ENCODE peak calls at places on chromosomes 13 and 19, in seven cellular contexts. Y is sigmoid colon, W is stomach, K is GM12878, D is SK-N-SH, J is breast epithelium, U is spleen. O is an unnamed sample. For H3K4me1, the result is how much of the 10 kb centered on the place peaks cover.

GRCh38 chr19:34075661-34076091 is 96.6 kb upstream of the LSM14A start:
- DNase-seq in W (no peak), K (no peak), D (no peak), Y (no peak), J (no peak), U (no peak), O (no peak)

GRCh38 chr19:23916991-23917390 is 2.3 kb downstream of the ZNF726 start:
- DNase-seq in J (no peak), U (no peak), Y (no peak), K (no peak), D (no peak), W (no peak), O (no peak)

GRCh38 chr13:113669871-113670341 is 2.9 kb downstream of the GRK1 start:
- DNase-seq in Y (peak), U (peak), J (peak), D (no peak), K (no peak), W (peak), O (no peak)

GRCh38 chr19:11420429-11420893 is 1.3 kb upstream of the RGL3 start:
- DNase-seq in J (no peak), K (no peak), U (peak), D (no peak), Y (peak), W (no peak), O (no peak)

GRCh38 chr13:43110036-43110435 is 86.7 kb downstream of the DNAJC15 start:
- DNase-seq in D (no peak), Y (no peak), U (no peak), W (no peak), K (no peak), J (no peak), O (no peak)

GRCh38 chr19:9130965-9131364 is 4.2 kb upstream of the OR7G3 start:
- DNase-seq in J (no peak), D (no peak), W (no peak), Y (no peak), U (no peak), K (no peak), O (no peak)

GRCh38 chr13:59946924-59947323 is 216.8 kb downstream of the DIAPH3 start:
- DNase-seq in Y (no peak), J (no peak), W (no peak), U (no peak), K (no peak), D (no peak), O (no peak)

GRCh38 chr13:37777676-37778075 is 91.9 kb downstream of the TRPC4 start:
- DNase-seq in D (no peak), Y (no peak), J (no peak), W (no peak), K (no peak), U (no peak), O (no peak)

GRCh38 chr13:99501952-99502310 is 659 bp downstream of the TM9SF2 start:
- DNase-seq in J (no peak), K (no peak), Y (no peak), W (peak), D (no peak), U (no peak), O (no peak)

GRCh38 chr19:19324059-19324755 is 3.6 kb downstream of the MAU2 start:
- DNase-seq in K (no peak), W (no peak), U (no peak), D (no peak), Y (no peak), J (no peak), O (no peak)

GRCh38 chr13:35953537-35954206 is 177.5 kb downstream of the DCLK1 start:
- DNase-seq in Y (peak), K (no peak), D (peak), W (peak), J (no peak), U (no peak), O (no peak)

GRCh38 chr13:104936304-104936703 is 1599.2 kb downstream of the EFNB2 start:
- DNase-seq in D (no peak), J (no peak), U (no peak), K (no peak), Y (no peak), W (no peak), O (no peak)

GRCh38 chr13:90594694-90595093 is 752.8 kb upstream of the MIR17HG start:
- DNase-seq in W (no peak), U (no peak), J (no peak), D (no peak), K (no peak), Y (no peak), O (no peak)

GRCh38 chr13:38566023-38566422 is 120.9 kb upstream of the FREM2 start:
- DNase-seq in D (peak), Y (no peak), W (no peak), U (no peak), K (no peak), J (no peak), O (no peak)

GRCh38 chr19:29636553-29637325 is 28.5 kb upstream of the PLEKHF1 start:
- DNase-seq in W (no peak), U (peak), D (no peak), Y (no peak), K (no peak), J (no peak), O (no peak)

GRCh38 chr13:60134376-60134775 is 29.4 kb downstream of the DIAPH3 start:
- DNase-seq in W (no peak), K (no peak), D (no peak), J (no peak), U (no peak), Y (no peak), O (no peak)

GRCh38 chr13:108121406-108121805 is 93.9 kb downstream of the LIG4 start:
- DNase-seq in U (no peak), W (no peak), J (no peak), K (no peak), D (no peak), Y (no peak), O (no peak)

GRCh38 chr19:12544401-12544876 is 6.8 kb downstream of the ZNF564 start:
- DNase-seq in Y (no peak), K (no peak), W (no peak), J (no peak), U (no peak), D (no peak), O (no peak)

GRCh38 chr13:24208314-24208713 is 47.8 kb downstream of the SPATA13 start:
- DNase-seq in D (no peak), W (no peak), J (no peak), U (no peak), Y (no peak), K (no peak), O (no peak)

GRCh38 chr13:33279898-33280549 is 5.5 kb downstream of the STARD13 start:
- DNase-seq in J (no peak), U (no peak), K (no peak), D (no peak), W (no peak), Y (no peak), O (no peak)

GRCh38 chr19:17889609-17890214 is 18.0 kb downstream of the SLC5A5 start:
- DNase-seq in D (no peak), Y (no peak), U (no peak), W (no peak), K (no peak), J (no peak), O (no peak)

GRCh38 chr13:101690871-101691270 is 238.4 kb downstream of the ITGBL1 start:
- DNase-seq in Y (no peak), J (no peak), K (no peak), W (no peak), U (no peak), D (no peak), O (no peak)

GRCh38 chr19:35468637-35469036 is 20.6 kb downstream of the FFAR2 start:
- DNase-seq in K (peak), U (peak), Y (no peak), W (peak), J (no peak), D (peak), O (peak)

GRCh38 chr13:99442273-99442895 is 58.9 kb upstream of the TM9SF2 start:
- DNase-seq in Y (no peak), K (no peak), J (no peak), U (no peak), W (peak), D (peak), O (peak)

DNA sequence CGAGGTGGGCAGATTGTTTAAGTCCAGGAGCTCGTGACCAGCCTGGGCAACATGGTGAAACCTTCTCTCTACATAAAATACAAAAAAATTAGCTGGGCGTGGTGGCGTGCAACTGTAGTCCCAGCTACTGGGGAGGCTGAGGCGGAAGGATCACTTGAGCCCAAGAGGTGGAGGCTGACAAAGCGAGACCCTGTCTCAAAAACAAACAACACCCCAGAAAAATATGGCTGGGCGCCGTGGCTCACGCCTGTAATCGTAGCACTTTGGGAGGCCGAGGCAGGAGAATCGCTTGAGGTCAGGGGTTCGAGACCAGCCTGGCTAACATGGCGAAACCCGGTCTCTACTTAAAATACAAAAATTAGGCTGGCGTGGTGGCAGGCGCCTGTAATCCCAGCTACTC is 3.4 kb upstream of the HNRNPL start:
- DNase-seq in W (no peak), J (no peak), Y (no peak), D (no peak), K (no peak), U (no peak), O (no peak)
- H3K4me1 ChIP-seq in W (under half), J (under half), Y (under half), D (under half), K (under half), U (half or more), O (under half)

DNA sequence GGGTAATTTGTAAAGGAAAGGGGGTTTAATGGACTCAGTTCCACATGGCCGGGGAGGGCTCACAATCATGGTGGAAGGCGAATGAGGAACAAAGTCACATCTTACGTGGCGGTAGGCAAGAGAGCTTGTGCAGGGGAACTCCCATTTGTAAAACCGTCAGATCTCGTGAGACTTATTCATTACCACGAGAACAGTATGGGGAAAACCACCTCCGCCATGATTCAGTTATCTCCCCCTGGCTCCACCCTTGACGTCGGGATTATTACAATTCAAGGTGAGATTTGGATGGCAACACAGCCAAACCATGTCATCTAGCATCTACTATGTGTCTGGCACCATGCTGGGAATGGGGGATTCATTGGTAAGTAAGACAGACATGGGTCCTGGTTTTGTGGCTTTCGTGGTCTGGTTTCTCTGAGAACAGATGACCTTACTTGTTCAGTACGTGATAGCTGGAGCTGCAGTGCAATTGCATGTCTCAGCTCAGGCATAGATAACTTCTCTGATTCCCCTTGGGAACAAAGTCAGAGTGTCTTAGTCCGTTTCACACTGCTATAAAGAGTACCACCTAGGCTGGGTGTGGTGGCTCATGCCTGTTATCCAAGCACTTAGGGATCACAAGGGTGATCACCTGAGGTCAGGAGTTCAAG is 8.3 kb downstream of the ZNF554 start:
- DNase-seq in D (no peak), W (no peak), Y (no peak), U (no peak), K (peak), J (no peak), O (no peak)
- TF ChIP-seq POLR2AphosphoS5 in D (no peak), W (no peak), Y (no peak), U (no peak), K (no peak), J (no peak), O (no peak)

DNA sequence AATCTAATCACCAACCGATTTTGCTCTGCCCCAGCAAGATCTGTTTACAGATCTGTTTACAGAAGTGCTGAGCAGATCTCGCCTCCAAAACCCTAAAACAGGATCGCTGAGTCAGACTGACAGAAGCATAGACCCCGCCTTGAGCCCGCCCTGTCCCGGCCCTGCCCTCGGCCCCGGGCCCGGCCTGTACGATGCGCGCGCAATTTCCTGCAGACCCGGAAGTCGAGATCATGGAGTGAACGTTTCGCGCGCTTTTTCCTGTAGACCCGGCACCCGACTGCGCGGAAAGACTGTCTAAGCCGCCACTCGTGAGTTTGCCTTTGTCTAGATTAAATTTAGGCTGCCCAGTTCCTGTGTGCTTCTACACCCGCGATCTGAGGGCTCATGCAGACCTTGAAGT is at the start of gene ZNF534:
- DNase-seq in W (no peak), Y (no peak), D (no peak), K (no peak), U (no peak), J (no peak), O (no peak)
- H3K27ac ChIP-seq in W (no peak), Y (no peak), D (no peak), K (no peak), U (no peak), J (no peak), O (no peak)

GRCh38 chr19:15423130-15423529 is 4.3 kb upstream of the AKAP8L start:
- DNase-seq in J (no peak), W (no peak), U (no peak), K (no peak), D (no peak), Y (no peak), O (no peak)
- H3K4me1 ChIP-seq in J (under half), W (under half), U (under half), K (under half), D (under half), Y (under half), O (under half)

GRCh38 chr19:47316513-47316912 is 6.9 kb downstream of the C5AR1 start:
- DNase-seq in U (no peak), D (no peak), Y (no peak), K (no peak), J (no peak), W (no peak), O (no peak)

GRCh38 chr19:47313754-47314133 is 4.1 kb downstream of the C5AR1 start:
- DNase-seq in J (no peak), W (no peak), K (no peak), Y (no peak), U (no peak), D (no peak), O (no peak)

GRCh38 chr19:47312366-47313006 is 2.8 kb downstream of the C5AR1 start:
- DNase-seq in D (no peak), W (no peak), Y (no peak), U (no peak), J (no peak), K (no peak), O (no peak)

GRCh38 chr19:47310819-47311218 is 1.2 kb downstream of the C5AR1 start:
- DNase-seq in J (no peak), D (peak), K (no peak), U (peak), Y (no peak), W (peak), O (no peak)

DNA sequence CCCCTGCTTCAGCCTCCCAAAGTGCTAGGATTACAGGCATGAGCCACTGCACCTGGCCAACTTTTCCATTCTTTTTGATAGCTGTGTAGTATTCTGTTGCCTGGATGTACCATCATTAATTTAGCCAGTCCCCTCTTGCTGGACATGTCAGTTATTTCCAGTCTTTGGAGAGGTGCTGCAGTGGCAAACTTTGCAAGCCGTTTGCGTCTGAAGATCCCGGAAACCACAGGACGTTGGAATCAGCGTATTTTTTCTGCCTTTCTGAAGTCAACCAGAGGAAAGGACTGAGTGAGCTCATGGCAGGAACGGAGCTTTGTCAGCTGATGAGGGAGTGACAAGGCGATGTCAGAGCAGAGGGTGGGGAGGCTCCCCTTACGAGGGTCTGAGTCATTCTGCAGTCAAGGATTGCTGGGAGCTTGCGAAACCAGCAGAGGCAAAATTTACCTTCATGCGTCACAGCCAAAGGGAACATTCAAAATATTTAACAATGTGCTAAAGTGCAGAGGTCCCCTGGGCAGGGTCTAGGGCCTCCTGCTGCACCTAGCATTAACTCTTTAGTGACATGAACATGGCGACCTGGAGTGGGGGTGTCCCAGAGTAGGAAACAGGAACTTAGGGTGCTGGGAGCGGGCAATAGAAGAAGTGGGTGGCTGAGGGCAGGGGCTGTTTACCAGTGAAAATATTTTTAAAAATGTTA is 5.6 kb downstream of the C5AR1 start:
- DNase-seq in W (peak), J (no peak), K (no peak), D (no peak), U (peak), Y (peak), O (peak)
- TF ChIP-seq POLR2AphosphoS5 in W (peak), J (peak), K (no peak), D (no peak), U (peak), Y (no peak), O (no peak)

GRCh38 chr19:1944916-1945561 is 4.1 kb downstream of the CSNK1G2 start:
- DNase-seq in D (no peak), W (no peak), K (no peak), Y (no peak), J (no peak), U (no peak), O (no peak)

GRCh38 chr19:1945899-1946298 is 4.9 kb downstream of the CSNK1G2 start:
- DNase-seq in U (no peak), J (no peak), W (peak), Y (peak), D (peak), K (no peak), O (no peak)

GRCh38 chr19:1943661-1944087 is 2.7 kb downstream of the CSNK1G2 start:
- DNase-seq in D (no peak), U (no peak), K (no peak), J (no peak), W (no peak), Y (peak), O (no peak)

GRCh38 chr19:1942934-1943555 is 2.1 kb downstream of the CSNK1G2 start:
- DNase-seq in D (no peak), U (no peak), K (no peak), W (no peak), Y (no peak), J (no peak), O (no peak)

DNA sequence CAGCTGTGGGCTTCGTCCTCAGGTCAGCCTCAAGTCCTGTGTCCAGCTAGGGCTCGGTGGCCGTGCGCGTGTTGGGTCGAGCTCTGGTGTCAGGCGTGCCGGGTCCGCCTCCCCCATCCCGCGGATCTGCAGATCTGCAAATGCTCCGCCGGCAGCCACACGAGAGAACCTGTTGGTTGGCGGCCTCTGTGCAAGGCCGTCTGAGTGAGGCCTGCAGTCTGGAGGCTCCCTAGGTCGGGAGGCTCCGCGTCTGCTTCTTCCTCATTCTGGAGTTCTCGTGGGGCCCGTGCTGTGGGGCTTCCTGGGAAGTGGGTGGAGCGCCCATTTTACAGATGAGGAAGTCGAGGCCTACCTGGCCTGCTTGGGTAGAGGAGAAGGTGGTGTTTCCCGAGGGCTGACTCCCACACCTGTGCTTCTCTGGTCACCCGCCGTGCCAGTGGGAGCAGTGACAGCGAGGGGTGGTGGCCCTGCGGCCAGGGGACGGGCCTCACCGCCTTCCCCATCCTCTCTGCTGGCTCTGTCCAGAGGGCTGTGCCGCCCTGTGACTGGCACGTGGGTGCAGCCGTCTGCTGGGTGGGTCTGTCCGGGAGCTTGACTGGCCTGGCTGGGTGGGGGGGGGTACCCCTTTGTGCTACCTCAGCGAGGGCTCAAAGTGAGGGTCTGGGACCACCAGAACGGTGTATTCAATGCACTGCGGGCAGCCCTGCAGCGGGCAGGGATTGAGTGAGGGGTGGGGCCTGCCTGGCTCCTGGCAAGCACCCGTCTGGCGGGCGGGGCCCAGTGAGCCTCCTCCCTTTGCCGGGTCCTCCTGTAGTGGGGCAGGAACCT is 3.3 kb downstream of the CSNK1G2 start:
- DNase-seq in W (peak), K (no peak), D (no peak), Y (peak), U (no peak), J (no peak), O (no peak)
- H3K27ac ChIP-seq in W (no peak), K (no peak), D (peak), Y (no peak), U (peak), J (no peak), O (no peak)

O was measured in Panc1.